ENCODE peak calls at places on chromosome 14, in five cellular contexts. Y is H9, V is RWPE1, G is OCI-LY7, L is psoas muscle. P is an unnamed sample.

GRCh38 chr14:74804219-74804825 is 41.2 kb downstream of the YLPM1 start:
- DNase-seq in Y (no peak), L (no peak), V (peak; percentile 44), G (peak; percentile 57), P (no peak)

GRCh38 chr14:36091096-36091495 is 85.4 kb downstream of the PTCSC3 start:
- DNase-seq in Y (no peak), V (peak; percentile 73), L (no peak), G (no peak), P (peak; percentile 76)

GRCh38 chr14:22291406-22291805 is 297.6 kb downstream of the DAD1 start:
- DNase-seq in G (no peak), Y (no peak), V (no peak), L (no peak), P (peak; percentile 74)

GRCh38 chr14:100066984-100067383 is 1.8 kb downstream of the EVL start:
- DNase-seq in L (no peak), G (peak; percentile 44), V (no peak), Y (no peak), P (no peak)

GRCh38 chr14:100554082-100554677 is 33.0 kb downstream of the BEGAIN start:
- DNase-seq in Y (no peak), L (peak; percentile 63), V (peak; percentile 65), G (no peak), P (no peak)

GRCh38 chr14:61475316-61475715 is 153.9 kb downstream of the PRKCH start:
- DNase-seq in G (peak; percentile 91), L (no peak), Y (no peak), V (peak; percentile 41), P (no peak)

GRCh38 chr14:53638966-53639365 is 317.7 kb downstream of the BMP4 start:
- DNase-seq in G (no peak), Y (no peak), V (no peak), L (no peak), P (no peak)

GRCh38 chr14:68771631-68772030 is 21.2 kb downstream of the ZFP36L1 start:
- DNase-seq in V (no peak), G (no peak), Y (no peak), L (no peak), P (no peak)

GRCh38 chr14:101313268-101313667 is 248.0 kb upstream of the DIO3 start:
- DNase-seq in G (peak; percentile 8), V (no peak), Y (no peak), L (no peak), P (no peak)

GRCh38 chr14:68741839-68742470 is 50.9 kb downstream of the ZFP36L1 start:
- DNase-seq in L (no peak), Y (no peak), G (peak; percentile 87), V (no peak), P (no peak)

GRCh38 chr14:38202444-38203191 is 5.1 kb upstream of the SSTR1 start:
- DNase-seq in V (no peak), Y (peak; percentile 86), L (no peak), G (peak; percentile 38), P (no peak)

GRCh38 chr14:92310776-92311375 is 12.1 kb upstream of the SLC24A4 start:
- DNase-seq in Y (no peak), L (no peak), G (no peak), V (no peak), P (no peak)

GRCh38 chr14:81801921-81802320 is 268.3 kb upstream of the SEL1L start:
- DNase-seq in G (no peak), L (no peak), V (no peak), Y (no peak), P (no peak)

GRCh38 chr14:95314609-95315008 is 5.1 kb downstream of the CLMN start:
- DNase-seq in V (peak; percentile 94), L (no peak), G (no peak), Y (no peak), P (no peak)

GRCh38 chr14:96255501-96256366 is at the start of gene BDKRB1:
- DNase-seq in G (no peak), V (peak; percentile 67), L (no peak), Y (no peak), P (peak; percentile 65)

GRCh38 chr14:35932659-35933159 is 106.6 kb downstream of the BRMS1L start:
- DNase-seq in L (no peak), V (no peak), G (peak; percentile 11), Y (no peak), P (no peak)

GRCh38 chr14:32366995-32367394 is 37.9 kb downstream of the AKAP6 start:
- DNase-seq in V (no peak), G (no peak), Y (no peak), L (no peak), P (no peak)

GRCh38 chr14:99756796-99757195 is 36.4 kb upstream of the EML1 start:
- DNase-seq in L (no peak), V (no peak), Y (no peak), G (no peak), P (no peak)

GRCh38 chr14:61188936-61189808 is 92.0 kb downstream of the TMEM30B start:
- DNase-seq in V (no peak), G (no peak), Y (peak; percentile 78), L (peak; percentile 76), P (peak; percentile 49)

GRCh38 chr14:91373591-91374245 is 43.9 kb downstream of the CCDC88C start:
- DNase-seq in G (peak; percentile 74), L (no peak), V (no peak), Y (no peak), P (no peak)

GRCh38 chr14:55807059-55807499 is 227.1 kb downstream of the KTN1 start:
- DNase-seq in G (no peak), V (peak; percentile 57), L (peak; percentile 72), Y (no peak), P (peak; percentile 94)

GRCh38 chr14:77988966-77989365 is 181.2 kb upstream of the NRXN3 start:
- DNase-seq in G (no peak), Y (no peak), L (peak; percentile 50), V (no peak), P (no peak)

GRCh38 chr14:64696355-64696844 is 7.8 kb upstream of the PLEKHG3 start:
- DNase-seq in G (no peak), Y (no peak), V (no peak), L (no peak), P (no peak)

GRCh38 chr14:64942531-64943111 is at the start of gene GPX2:
- DNase-seq in Y (no peak), L (no peak), G (no peak), V (peak; percentile 53), P (peak; percentile 56)

GRCh38 chr14:96586056-96586455 is 83.9 kb downstream of the PAPOLA start:
- DNase-seq in G (no peak), Y (peak; percentile 10), L (no peak), V (no peak), P (no peak)

GRCh38 chr14:21104448-21105060 is 3.7 kb downstream of the TMEM253 start:
- DNase-seq in G (peak; percentile 80), V (peak; percentile 73), Y (peak; percentile 79), L (peak; percentile 77), P (peak; percentile 59)

GRCh38 chr14:92400579-92401444 is 77.8 kb downstream of the SLC24A4 start:
- DNase-seq in V (no peak), Y (no peak), G (peak; percentile 61), L (no peak), P (no peak)

GRCh38 chr14:53596845-53597525 is 359.6 kb downstream of the BMP4 start:
- DNase-seq in V (no peak), G (no peak), L (no peak), Y (no peak), P (no peak)

GRCh38 chr14:93939304-93940229 is 12.4 kb downstream of the FAM181A start:
- DNase-seq in Y (peak; percentile 93), L (peak; percentile 82), V (peak; percentile 71), G (peak; percentile 81), P (peak; percentile 54)

GRCh38 chr14:93943930-93944329 is 16.8 kb downstream of the FAM181A start:
- DNase-seq in V (no peak), G (no peak), L (no peak), Y (no peak), P (no peak)

GRCh38 chr14:93940437-93940836 is 13.3 kb downstream of the FAM181A start:
- DNase-seq in L (no peak), V (no peak), G (no peak), Y (no peak), P (no peak)

GRCh38 chr14:93943052-93943451 is 15.9 kb downstream of the FAM181A start:
- DNase-seq in Y (no peak), G (no peak), L (no peak), V (no peak), P (no peak)

GRCh38 chr14:93941293-93941910 is 14.3 kb downstream of the FAM181A start:
- DNase-seq in G (no peak), L (no peak), V (peak; percentile 81), Y (no peak), P (peak; percentile 69)
- H3K27ac ChIP-seq in G (no peak overlapping the region), L (peak overlapping the region; percentile 98), V (peak overlapping the region; percentile 88), Y (no peak overlapping the region), P (no peak overlapping the region)

DNA sequence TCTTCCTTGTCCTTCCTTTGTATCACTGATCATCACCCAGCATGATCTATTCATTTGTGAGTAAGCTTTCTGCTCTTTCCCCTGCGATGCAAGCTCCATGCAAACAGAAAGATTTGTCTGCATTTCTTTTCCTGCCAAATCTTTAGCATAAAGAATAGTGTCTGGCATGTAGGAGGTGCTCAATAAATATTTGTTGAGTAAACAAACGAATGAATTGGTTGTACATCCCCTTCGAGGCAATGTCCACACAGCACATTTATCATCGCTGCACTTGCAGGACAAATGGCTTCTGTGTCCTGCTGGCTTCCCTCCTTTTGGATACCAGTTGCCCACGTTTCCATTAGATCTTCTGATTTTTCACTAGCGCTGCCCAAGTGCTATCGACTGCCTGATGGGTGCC is 206.4 kb downstream of the KIF26A start:
- DNase-seq in Y (no peak), L (no peak), V (no peak), G (no peak), P (no peak)
- H3K27ac ChIP-seq in Y (no peak overlapping the region), L (no peak overlapping the region), V (no peak overlapping the region), G (no peak overlapping the region), P (no peak overlapping the region)

DNA sequence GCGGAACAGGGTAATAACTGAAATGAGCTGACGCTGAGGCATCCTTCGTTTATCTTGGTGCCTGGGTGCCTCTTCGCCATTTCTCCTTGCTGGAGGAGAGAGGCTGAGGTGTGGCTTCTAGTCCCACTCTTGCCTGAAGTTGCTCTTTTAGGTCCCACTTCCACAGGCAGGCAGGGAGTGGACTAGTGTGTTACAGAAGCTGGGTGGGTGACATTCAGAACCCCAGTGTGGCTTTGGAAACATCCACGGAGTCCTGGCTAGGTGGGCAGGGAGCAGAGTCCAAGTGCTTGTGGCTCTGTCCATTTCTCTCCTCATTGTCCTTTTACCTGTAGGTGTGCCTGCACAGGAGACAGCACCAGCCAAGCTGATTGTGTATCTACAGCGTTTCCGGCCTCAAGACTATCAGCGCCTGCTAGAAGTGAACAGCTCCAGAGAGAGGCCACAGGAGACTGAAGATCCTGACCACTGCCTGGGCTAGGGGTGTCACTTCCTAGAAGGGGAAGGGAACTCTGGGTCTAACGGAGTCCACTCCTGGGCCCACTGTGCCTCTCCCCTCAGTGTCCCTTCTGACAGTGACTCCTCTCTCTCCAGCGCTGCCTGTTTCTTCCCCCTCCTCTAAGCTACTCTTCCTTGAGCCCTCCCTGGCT is 2.4 kb downstream of the THTPA start:
- DNase-seq in V (no peak), Y (no peak), L (no peak), G (no peak), P (no peak)
- H3K27ac ChIP-seq in V (peak overlapping the region; percentile 33), Y (no peak overlapping the region), L (no peak overlapping the region), G (peak overlapping the region; percentile 58), P (no peak overlapping the region)

DNA sequence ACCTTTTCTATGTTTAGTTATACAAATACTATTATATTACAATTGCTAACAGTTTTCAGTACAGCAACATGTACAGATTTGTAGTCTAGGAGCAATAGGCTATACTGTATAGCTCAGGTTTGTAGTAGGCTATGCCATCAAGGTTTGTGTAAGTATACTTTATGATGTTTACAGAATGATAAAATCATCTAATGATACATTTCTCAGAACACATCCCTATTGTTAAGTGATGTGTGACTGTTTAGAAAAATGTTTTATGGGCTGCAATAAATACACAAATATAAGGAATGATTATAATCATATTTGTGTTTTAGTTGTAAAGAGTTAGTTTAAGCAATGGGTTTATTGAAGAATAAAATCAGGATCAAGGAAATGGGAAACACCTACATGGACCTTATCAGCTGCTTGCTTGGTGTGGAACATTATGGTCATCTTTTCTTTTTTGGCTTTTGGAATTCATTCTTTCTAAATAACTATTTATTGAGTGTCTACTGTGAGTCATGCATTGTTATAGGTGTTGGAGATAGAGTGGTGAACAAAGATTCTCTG is 24.5 kb upstream of the FBXO33 start:
- DNase-seq in V (no peak), L (no peak), Y (no peak), G (no peak), P (no peak)
- H3K27ac ChIP-seq in V (no peak overlapping the region), L (no peak overlapping the region), Y (no peak overlapping the region), G (no peak overlapping the region), P (no peak overlapping the region)

P was measured in foreskin keratinocyte.